ENCODE peak calls at places on chromosomes 4 and X, in eight cellular contexts. K is spleen, G is stomach, X is GM23338, U is SK-N-SH, I is H1, J is HL-60, A is K562. F is an unnamed sample.

GRCh38 chrX:148412006-148412405 is 88.4 kb upstream of the AFF2 start:
- DNase-seq in K (no peak), A (no peak), X (no peak), U (no peak), J (no peak), I (no peak), G (no peak), F (no peak)

GRCh38 chr4:111681751-111682150 is 463.5 kb upstream of the FAM241A start:
- DNase-seq in K (no peak), U (no peak), I (no peak), J (no peak), X (no peak), A (no peak), G (no peak), F (no peak)

GRCh38 chr4:10872833-10873517 is 188.4 kb upstream of the CLNK start:
- DNase-seq in J (no peak), X (no peak), U (no peak), K (no peak), A (no peak), G (no peak), I (no peak), F (no peak)

GRCh38 chrX:107825698-107826285 is at the start of gene MID2:
- DNase-seq in A (no peak), X (peak), I (peak), U (peak), J (no peak), G (peak), K (peak), F (peak)

GRCh38 chrX:136115124-136115908 is 32.0 kb upstream of the FHL1 start:
- DNase-seq in A (no peak), U (no peak), J (no peak), K (no peak), X (no peak), I (no peak), G (no peak), F (no peak)

GRCh38 chrX:117134983-117135382 is 672.2 kb upstream of the CT83 start:
- DNase-seq in J (no peak), K (no peak), U (no peak), A (no peak), G (no peak), I (no peak), X (no peak), F (no peak)

GRCh38 chr4:71366776-71367175 is 28.0 kb downstream of the SLC4A4 start:
- DNase-seq in G (no peak), K (no peak), X (no peak), J (no peak), U (no peak), I (no peak), A (no peak), F (no peak)

GRCh38 chr4:46992338-46992737 is 1.0 kb downstream of the GABRA4 start:
- DNase-seq in K (no peak), U (no peak), X (peak), J (no peak), G (no peak), I (no peak), A (no peak), F (no peak)

GRCh38 chr4:183408791-183409190 is 35.6 kb upstream of the CDKN2AIP start:
- DNase-seq in J (no peak), I (no peak), K (no peak), X (no peak), G (peak), A (no peak), U (no peak), F (peak)

GRCh38 chr4:53917719-53918118 is 146.7 kb downstream of the CHIC2 start:
- DNase-seq in U (no peak), A (no peak), K (no peak), X (no peak), I (no peak), G (no peak), J (no peak), F (no peak)

GRCh38 chrX:57871463-57871862 is 38.8 kb downstream of the ZXDA start:
- DNase-seq in U (no peak), A (no peak), K (no peak), G (no peak), J (no peak), I (no peak), X (no peak), F (no peak)

GRCh38 chrX:84737471-84737871 is 235.2 kb upstream of the HDX start:
- DNase-seq in U (no peak), J (no peak), K (no peak), G (no peak), A (no peak), I (no peak), X (peak), F (no peak)

GRCh38 chr4:187171731-187172339 is 448.2 kb upstream of the FAT1 start:
- DNase-seq in K (no peak), U (no peak), I (no peak), J (no peak), G (no peak), A (no peak), X (no peak), F (no peak)

GRCh38 chr4:70838400-70838971 is 1.2 kb downstream of the GRSF1 start:
- DNase-seq in J (no peak), U (peak), K (no peak), G (no peak), A (no peak), X (no peak), I (no peak), F (no peak)

GRCh38 chr4:7332216-7333023 is 102.3 kb downstream of the PSAPL1 start:
- DNase-seq in J (no peak), U (no peak), I (no peak), K (peak), A (no peak), G (no peak), X (no peak), F (no peak)

GRCh38 chr4:152110780-152111179 is 350.0 kb upstream of the GATB start:
- DNase-seq in X (no peak), G (no peak), A (no peak), U (no peak), K (no peak), I (no peak), J (no peak), F (no peak)

GRCh38 chr4:71259911-71260331 is 78.9 kb upstream of the SLC4A4 start:
- DNase-seq in K (no peak), X (no peak), U (no peak), G (no peak), J (peak), I (no peak), A (no peak), F (no peak)

GRCh38 chrX:97401586-97402101 is 517.9 kb downstream of the RPA4 start:
- DNase-seq in J (no peak), G (no peak), K (no peak), I (no peak), U (no peak), X (no peak), A (no peak), F (no peak)

GRCh38 chr4:3820806-3821579 is 54.8 kb downstream of the ADRA2C start:
- DNase-seq in K (no peak), X (no peak), U (no peak), I (no peak), A (no peak), J (no peak), G (no peak), F (no peak)

GRCh38 chr4:124111922-124112321 is 600.6 kb downstream of the ANKRD50 start:
- DNase-seq in G (no peak), K (no peak), I (no peak), J (no peak), U (peak), X (peak), A (no peak), F (no peak)

GRCh38 chrX:45758319-45758718 is 557.6 kb upstream of the DIPK2B start:
- DNase-seq in J (peak), I (no peak), K (no peak), X (no peak), G (no peak), U (no peak), A (no peak), F (no peak)

GRCh38 chr4:32119907-32120306 is 1399.7 kb downstream of the PCDH7 start:
- DNase-seq in U (no peak), A (no peak), K (no peak), J (no peak), X (no peak), G (no peak), I (no peak), F (no peak)

GRCh38 chr4:186018261-186018660 is 50.7 kb upstream of the TLR3 start:
- DNase-seq in G (no peak), I (no peak), U (no peak), K (no peak), X (no peak), A (no peak), J (no peak), F (no peak)

GRCh38 chr4:80454040-80454439 is 118.5 kb downstream of the CFAP299 start:
- DNase-seq in J (no peak), G (no peak), K (no peak), U (no peak), A (no peak), I (no peak), X (no peak), F (no peak)

DNA sequence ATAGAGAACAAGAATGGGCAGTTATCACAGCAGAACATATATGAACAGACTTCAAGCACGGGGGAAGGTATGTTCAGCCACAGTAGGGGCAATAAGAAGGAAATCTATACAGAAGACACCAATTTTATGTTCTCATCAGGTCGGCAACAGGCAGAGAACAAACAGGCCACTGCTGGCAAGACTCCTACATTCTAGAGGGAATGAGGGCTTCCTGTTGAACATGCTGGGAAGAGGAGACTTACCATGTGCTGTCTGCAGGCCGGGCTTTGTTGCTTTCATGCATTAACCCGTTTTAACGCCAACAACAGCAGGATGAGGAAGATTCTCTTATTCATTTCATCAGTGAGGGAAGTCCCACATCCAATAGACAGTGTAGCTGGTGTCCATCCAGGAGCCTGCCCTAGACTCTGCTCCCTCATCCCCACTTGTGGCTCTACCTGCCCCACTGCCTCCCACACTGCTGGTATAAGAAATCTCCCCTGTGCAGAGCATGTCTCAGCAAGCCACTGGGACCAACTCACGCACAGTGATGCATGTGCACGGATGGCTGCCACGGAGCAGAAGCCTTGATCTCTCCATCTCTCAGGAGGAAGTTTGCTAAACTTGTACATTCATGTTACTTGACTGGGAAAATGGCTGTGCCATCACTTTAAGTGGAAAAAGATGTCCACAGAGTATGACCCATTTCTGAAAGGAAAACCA is 84.5 kb downstream of the ACOX3 start:
- DNase-seq in U (no peak), X (no peak), I (no peak), K (no peak), A (no peak), G (no peak), J (no peak), F (no peak)
- H3K27ac ChIP-seq in U (peak), X (no peak), I (no peak), K (no peak), A (no peak), G (no peak), J (no peak), F (no peak)

DNA sequence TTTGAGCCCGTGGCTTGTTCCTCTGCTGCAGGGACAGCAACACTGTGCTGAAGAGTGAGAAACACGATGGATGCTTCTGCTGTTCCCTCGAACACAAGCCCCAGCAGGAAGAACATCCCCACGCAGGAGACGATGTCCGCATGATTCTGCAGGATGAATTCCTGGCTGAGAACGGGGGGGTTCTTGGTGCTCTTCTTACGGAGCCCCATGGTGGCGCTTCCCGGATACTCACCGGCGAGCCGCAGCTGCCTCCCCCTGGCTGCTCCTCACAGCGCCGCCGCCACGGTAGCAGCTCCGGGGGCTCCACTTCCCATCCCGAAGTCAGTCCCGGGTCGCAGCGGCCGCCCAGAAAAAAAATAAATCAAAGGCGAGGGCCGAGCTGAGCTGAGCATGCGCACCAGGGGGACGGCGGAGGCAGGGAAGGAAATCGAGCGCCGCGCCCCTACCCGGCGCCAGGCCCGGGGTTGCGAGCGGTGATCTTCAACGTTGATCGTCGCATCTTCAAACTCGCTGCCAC is at the start of gene TRAM1L1:
- DNase-seq in U (peak), G (peak), X (peak), J (peak), A (peak), K (peak), I (peak), F (peak)
- TF ChIP-seq POLR2AphosphoS5 in U (peak), G (no peak), X (peak), J (no peak), A (no peak), K (peak), I (no peak), F (no peak)

GRCh38 chrX:13029831-13030771 is 14.3 kb downstream of the FAM9C start:
- DNase-seq in J (no peak), I (no peak), K (no peak), A (no peak), G (no peak), U (no peak), X (peak), F (no peak)
- H3K27ac ChIP-seq in J (no peak), I (peak), K (peak), A (no peak), G (peak), U (peak), X (peak), F (peak)

GRCh38 chr4:118835896-118836762 is at the start of gene SEC24D:
- DNase-seq in U (peak), A (peak), K (peak), I (peak), X (peak), G (peak), J (peak), F (peak)

GRCh38 chr4:118833192-118833820 is 2.6 kb downstream of the SEC24D start:
- DNase-seq in J (no peak), I (no peak), G (no peak), A (no peak), U (no peak), K (no peak), X (no peak), F (no peak)

GRCh38 chr4:118836763-118837507 is 1.0 kb upstream of the SEC24D start:
- DNase-seq in A (no peak), J (no peak), U (no peak), G (no peak), X (no peak), K (no peak), I (no peak), F (no peak)

GRCh38 chr4:118834070-118834469 is 1.9 kb downstream of the SEC24D start:
- DNase-seq in U (peak), X (no peak), I (no peak), K (no peak), A (no peak), J (no peak), G (no peak), F (no peak)

GRCh38 chr4:118834960-118835895 is 698 bp downstream of the SEC24D start:
- DNase-seq in K (peak), X (peak), G (peak), J (peak), I (no peak), U (peak), A (peak), F (peak)
- TF ChIP-seq POLR2AphosphoS5 in K (peak), X (no peak), G (peak), J (no peak), I (no peak), U (peak), A (no peak), F (no peak)

F was measured in suprapubic skin.